ENCODE peak calls at places on chromosomes 5 and 9, in eight cellular contexts. H is colonic mucosa, W is WERI-Rb-1, G is fibroblast of pulmonary artery, Q is choroid plexus epithelial cell, R is AG10803, V is brain microvascular endothelial cell, X is hepatocyte. U is an unnamed sample.
A peak's percentile ranks its signal among the peaks of the same experiment; 100 is the strongest.

GRCh38 chr5:98768160-98769005 is 5.1 kb upstream of the RGMB start:
- DNase-seq in X (peak; percentile 65), G (peak; percentile 66), V (peak; percentile 47), R (peak; percentile 69), H (peak; percentile 81), Q (peak; percentile 73), W (peak; percentile 68), U (peak; percentile 69)

GRCh38 chr5:121199238-121199999 is 652.3 kb upstream of the FTMT start:
- DNase-seq in X (peak; percentile 28), G (peak; percentile 89), Q (peak; percentile 82), V (peak; percentile 76), W (no peak), R (peak; percentile 74), H (no peak), U (peak; percentile 77)

GRCh38 chr5:131634666-131634995 is 398 bp downstream of the RAPGEF6 start:
- DNase-seq in Q (peak; percentile 55), G (peak; percentile 50), W (peak; percentile 65), V (peak; percentile 42), X (peak; percentile 64), H (peak; percentile 68), R (peak; percentile 49), U (no peak)

GRCh38 chr5:152560508-152561137 is 155.5 kb upstream of the NMUR2 start:
- DNase-seq in W (peak; percentile 83), Q (peak; percentile 55), V (peak; percentile 48), H (peak; percentile 33), X (peak; percentile 80), R (peak; percentile 66), G (peak; percentile 73), U (peak; percentile 24)

GRCh38 chr9:105435453-105435852 is 12.4 kb upstream of the FSD1L start:
- DNase-seq in H (no peak), R (no peak), W (no peak), X (no peak), V (no peak), Q (no peak), G (no peak), U (no peak)

GRCh38 chr5:102718819-102719218 is 36.3 kb upstream of the PAM start:
- DNase-seq in Q (peak; percentile 61), R (peak; percentile 63), G (peak; percentile 48), X (no peak), V (no peak), H (no peak), W (no peak), U (peak; percentile 34)

GRCh38 chr9:2418619-2419018 is 203.0 kb upstream of the VLDLR start:
- DNase-seq in X (no peak), G (peak; percentile 91), R (peak; percentile 64), Q (peak; percentile 94), H (no peak), V (peak; percentile 39), W (no peak), U (peak; percentile 93)

GRCh38 chr5:176768174-176768970 is 42.0 kb upstream of the UNC5A start:
- DNase-seq in H (peak; percentile 9), G (no peak), W (no peak), Q (no peak), V (no peak), R (no peak), X (no peak), U (no peak)

GRCh38 chr5:28748446-28748845 is 1710.1 kb upstream of the CDH9 start:
- DNase-seq in R (no peak), W (peak; percentile 9), X (no peak), V (peak; percentile 20), G (no peak), Q (peak; percentile 23), H (no peak), U (no peak)

GRCh38 chr5:180090769-180091546 is 19.4 kb upstream of the RNF130 start:
- DNase-seq in H (peak; percentile 57), R (peak; percentile 29), X (peak; percentile 64), W (peak; percentile 39), G (peak; percentile 45), Q (peak; percentile 75), V (peak; percentile 36), U (peak; percentile 23)

GRCh38 chr5:172585114-172585513 is 55.9 kb upstream of the NEURL1B start:
- DNase-seq in H (no peak), R (no peak), V (no peak), X (no peak), W (no peak), Q (no peak), G (no peak), U (no peak)

GRCh38 chr5:134549714-134550113 is 24.2 kb downstream of the JADE2 start:
- DNase-seq in V (peak; percentile 46), X (no peak), R (peak; percentile 45), W (no peak), G (peak; percentile 61), H (no peak), Q (peak; percentile 47), U (peak; percentile 91)

GRCh38 chr5:137372386-137373160 is 126.6 kb downstream of the SPOCK1 start:
- DNase-seq in H (no peak), R (peak; percentile 62), W (no peak), Q (no peak), V (no peak), G (peak; percentile 15), X (no peak), U (peak; percentile 55)

GRCh38 chr5:10248378-10249260 is 1.1 kb downstream of the ATPSCKMT start:
- DNase-seq in W (no peak), R (no peak), V (no peak), Q (no peak), G (no peak), X (no peak), H (no peak), U (no peak)

GRCh38 chr5:128572546-128573339 is 34.7 kb upstream of the FBN2 start:
- DNase-seq in G (peak; percentile 26), Q (peak; percentile 74), H (no peak), X (no peak), W (no peak), R (no peak), V (no peak), U (peak; percentile 44)

GRCh38 chr5:145495741-145496140 is 339.4 kb downstream of the PRELID2 start:
- DNase-seq in G (peak; percentile 87), R (peak; percentile 76), X (peak; percentile 77), H (no peak), V (peak; percentile 96), Q (peak; percentile 94), W (no peak), U (peak; percentile 94)

GRCh38 chr5:143176048-143176447 is 227.4 kb downstream of the NR3C1 start:
- DNase-seq in G (no peak), R (no peak), V (no peak), Q (no peak), W (no peak), X (no peak), H (no peak), U (no peak)

GRCh38 chr5:79829260-79829659 is 139.6 kb downstream of the CMYA5 start:
- DNase-seq in G (no peak), V (no peak), X (peak; percentile 18), H (no peak), Q (peak; percentile 19), R (no peak), W (peak; percentile 42), U (no peak)

GRCh38 chr5:79832911-79833310 is 143.3 kb downstream of the CMYA5 start:
- DNase-seq in X (no peak), H (no peak), Q (no peak), V (no peak), G (no peak), W (no peak), R (no peak), U (no peak)

GRCh38 chr5:79831381-79831780 is 141.7 kb downstream of the CMYA5 start:
- DNase-seq in H (no peak), G (no peak), Q (no peak), R (no peak), V (no peak), W (no peak), X (no peak), U (no peak)

GRCh38 chr5:79834420-79835219 is 145.0 kb downstream of the CMYA5 start:
- DNase-seq in G (no peak), V (no peak), X (no peak), R (no peak), W (peak; percentile 32), Q (no peak), H (no peak), U (no peak)

GRCh38 chr5:79831910-79832309 is 142.3 kb downstream of the CMYA5 start:
- DNase-seq in Q (no peak), R (peak; percentile 75), X (no peak), V (no peak), G (no peak), H (no peak), W (no peak), U (no peak)
- H3K4me3 ChIP-seq in Q (no peak overlapping the region), R (no peak overlapping the region), X (no peak overlapping the region), V (no peak overlapping the region), G (no peak overlapping the region), H (no peak overlapping the region), W (no peak overlapping the region), U (no peak overlapping the region)

DNA sequence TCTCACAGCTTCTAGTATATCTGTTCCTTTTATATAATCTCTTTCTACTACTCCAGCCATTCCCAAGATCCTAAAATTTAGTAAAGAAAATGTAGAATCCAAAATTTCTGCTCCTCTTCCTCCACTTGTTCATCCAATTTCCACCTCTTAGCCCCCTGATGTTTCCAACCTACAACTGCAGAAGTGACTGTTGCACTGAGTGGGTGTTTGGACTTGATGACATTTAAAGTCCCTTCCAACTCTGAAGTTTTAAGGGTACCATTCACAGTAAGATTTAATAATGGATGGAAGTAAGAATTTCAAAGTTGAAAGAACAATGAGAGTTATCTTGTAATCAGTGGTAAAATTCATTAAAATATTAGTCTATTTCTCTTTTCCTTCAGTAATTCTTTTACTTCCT is 5.5 kb downstream of the DIAPH1 start:
- DNase-seq in G (no peak), V (no peak), H (no peak), X (no peak), Q (no peak), R (no peak), W (no peak), U (no peak)
- TF ChIP-seq CTCF in G (no peak), V (no peak), H (no peak), X (no peak), Q (no peak), R (no peak), W (no peak), U (peak; percentile 1)

GRCh38 chr9:93826209-93826608 is 128.9 kb downstream of the BARX1 start:
- DNase-seq in H (peak; percentile 52), V (no peak), Q (no peak), X (peak; percentile 11), G (no peak), R (no peak), W (peak; percentile 7), U (no peak)

GRCh38 chr9:93826905-93827544 is 128.1 kb downstream of the BARX1 start:
- DNase-seq in G (no peak), Q (no peak), X (no peak), W (peak; percentile 7), H (no peak), V (no peak), R (no peak), U (no peak)

GRCh38 chr9:93828331-93829097 is 126.6 kb downstream of the BARX1 start:
- DNase-seq in X (peak; percentile 4), G (no peak), W (peak; percentile 6), V (no peak), H (no peak), R (no peak), Q (no peak), U (no peak)

GRCh38 chr9:93829271-93830223 is 125.6 kb downstream of the BARX1 start:
- DNase-seq in G (no peak), R (no peak), V (no peak), H (no peak), W (no peak), X (peak; percentile 3), Q (no peak), U (no peak)

GRCh38 chr9:93827545-93828330 is 127.4 kb downstream of the BARX1 start:
- DNase-seq in G (peak; percentile 47), X (peak; percentile 73), Q (peak; percentile 61), W (peak; percentile 77), V (peak; percentile 37), H (peak; percentile 35), R (peak; percentile 43), U (peak; percentile 29)
- H3K4me3 ChIP-seq in G (peak overlapping the region; percentile 21), X (peak overlapping the region; percentile 39), Q (peak overlapping the region; percentile 32), W (peak overlapping the region; percentile 36), V (peak overlapping the region; percentile 31), H (peak overlapping the region; percentile 23), R (peak overlapping the region; percentile 43), U (no peak overlapping the region)

GRCh38 chr9:134983094-134983493 is 65.4 kb upstream of the FCN1 start:
- DNase-seq in V (no peak), R (no peak), Q (no peak), H (no peak), X (no peak), W (peak; percentile 90), G (peak; percentile 3), U (no peak)
- TF ChIP-seq CTCF in V (peak; percentile 9), R (no peak), Q (peak; percentile 44), H (no peak), X (peak; percentile 28), W (peak; percentile 95), G (peak; percentile 10), U (peak; percentile 8)